ENCODE peak calls at places on chromosomes 6 and 20, in five cellular contexts. E, Z, G, C and H are unnamed samples.

GRCh38 chr20:23227274-23227673 is 123.3 kb upstream of the NXT1 start:
- DNase-seq in Z (no peak), E (no peak), C (no peak), G (no peak), H (no peak)

GRCh38 chr6:32865724-32866443 is 11.9 kb downstream of the PSMB9 start:
- DNase-seq in G (no peak), E (no peak), Z (no peak), C (no peak), H (no peak)

GRCh38 chr6:8110725-8111124 is 8.4 kb upstream of the EEF1E1 start:
- DNase-seq in C (no peak), Z (no peak), E (no peak), G (no peak), H (no peak)

GRCh38 chr6:111984081-111984480 is 69.8 kb upstream of the CCN6 start:
- DNase-seq in G (no peak), E (no peak), C (no peak), Z (no peak), H (no peak)

GRCh38 chr20:58753267-58753928 is 60.8 kb downstream of the NPEPL1 start:
- DNase-seq in Z (no peak), E (no peak), G (no peak), C (no peak), H (no peak)

GRCh38 chr6:170516783-170517616 is 36.1 kb downstream of the PSMB1 start:
- DNase-seq in C (no peak), G (no peak), E (peak; percentile 48), Z (peak; percentile 36), H (no peak)

GRCh38 chr6:111653434-111653833 is 47.8 kb upstream of the TRAF3IP2 start:
- DNase-seq in E (no peak), C (no peak), Z (no peak), G (no peak), H (no peak)

GRCh38 chr6:5481024-5481423 is 219.7 kb downstream of the FARS2 start:
- DNase-seq in E (no peak), G (no peak), C (no peak), Z (no peak), H (no peak)

GRCh38 chr6:81241717-81242116 is 510.8 kb downstream of the TENT5A start:
- DNase-seq in Z (no peak), C (peak; percentile 4), E (peak; percentile 27), G (no peak), H (no peak)

DNA sequence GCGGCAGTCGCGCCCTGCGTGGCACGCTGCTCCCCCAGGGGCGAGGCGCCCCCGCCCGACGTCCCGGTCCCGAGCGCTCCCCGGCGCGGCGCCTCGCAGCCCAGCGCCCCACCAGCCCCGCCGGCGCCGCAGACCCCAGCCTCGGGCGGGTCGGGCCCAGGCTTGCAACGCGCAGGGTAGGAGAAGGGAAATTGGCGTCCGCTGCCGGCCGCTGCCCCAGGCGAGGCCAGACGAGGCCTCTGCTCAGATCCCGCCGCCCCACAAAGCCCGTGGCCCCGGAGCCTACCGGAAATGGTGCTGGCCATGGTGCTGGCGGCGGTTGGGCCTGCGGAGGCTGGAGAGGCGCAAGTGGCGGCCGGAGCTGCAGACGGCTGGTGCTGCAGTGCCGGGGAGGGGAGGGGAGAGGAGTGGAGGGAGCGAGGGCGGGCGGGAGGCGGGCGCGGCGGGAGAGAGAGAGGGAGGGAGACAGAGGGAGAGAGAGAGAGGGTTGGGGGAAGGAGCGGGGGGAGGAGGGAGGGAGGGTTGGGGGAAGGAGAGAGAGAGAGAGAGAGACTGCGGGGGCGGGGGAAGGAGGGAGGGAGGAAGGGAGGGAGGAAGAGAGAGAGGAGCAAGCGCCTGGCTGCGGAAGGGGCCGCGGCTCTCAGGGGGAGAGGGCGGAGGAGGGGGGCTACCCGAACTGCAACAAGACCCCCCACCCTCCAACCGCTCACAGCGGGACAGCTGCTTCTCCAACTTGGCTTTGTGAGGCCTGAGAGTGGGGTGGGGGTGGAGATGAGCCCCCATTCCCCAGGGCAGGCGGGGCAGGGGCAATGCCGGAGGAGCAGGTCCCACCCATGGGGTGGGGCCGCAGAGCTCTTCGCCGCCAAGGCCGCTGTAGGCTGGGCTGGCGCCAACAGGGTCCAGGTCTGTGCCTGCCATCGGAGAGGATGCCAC is at the start of gene STMN3:
- DNase-seq in E (peak; percentile 74), G (peak; percentile 72), C (peak; percentile 84), Z (peak; percentile 95), H (peak; percentile 93)
- TF ChIP-seq POLR2A in E (no peak), G (no peak), C (no peak), Z (no peak), H (peak; percentile 26)

GRCh38 chr6:85354761-85355618 is 94.9 kb upstream of the NT5E start:
- DNase-seq in E (peak; percentile 57), C (peak; percentile 35), G (no peak), Z (no peak), H (peak; percentile 82)
- TF ChIP-seq POLR2A in E (no peak), C (no peak), G (no peak), Z (no peak), H (no peak)

DNA sequence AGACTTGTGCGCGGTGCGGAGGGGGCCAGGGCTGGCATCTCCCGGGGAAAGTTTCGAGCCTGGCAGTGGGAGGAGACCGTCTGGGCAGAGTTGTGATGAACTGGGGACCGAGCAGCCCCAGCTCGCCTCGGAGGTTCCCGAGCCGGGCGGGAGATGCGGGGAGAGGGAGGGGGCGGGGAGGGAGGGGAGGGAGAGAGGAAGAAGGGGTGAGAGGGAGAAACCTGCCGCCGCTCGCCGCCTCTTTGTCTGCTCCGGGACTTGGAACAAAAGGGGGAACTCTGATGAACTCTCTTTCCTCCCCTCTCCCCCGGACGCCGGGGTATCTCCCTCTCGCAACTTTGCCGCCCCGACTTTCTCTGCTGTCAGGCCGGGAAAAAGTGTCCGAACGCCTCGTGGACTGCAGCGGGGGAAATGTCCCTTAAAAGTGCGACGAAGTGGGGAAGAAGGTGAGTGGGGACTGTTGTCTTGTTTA is 72.7 kb downstream of the SOX4 start:
- DNase-seq in E (no peak), C (no peak), G (no peak), Z (peak; percentile 46), H (peak; percentile 68)
- TF ChIP-seq POLR2A in E (no peak), C (no peak), G (no peak), Z (no peak), H (no peak)

GRCh38 chr20:35542990-35543389 is 1.1 kb downstream of the ERGIC3 start:
- DNase-seq in Z (no peak), G (no peak), C (no peak), E (no peak), H (no peak)

GRCh38 chr20:35541118-35541782 is 628 bp upstream of the ERGIC3 start:
- DNase-seq in C (no peak), Z (no peak), E (no peak), G (no peak), H (no peak)

GRCh38 chr20:35539756-35540212 is 2.1 kb upstream of the ERGIC3 start:
- DNase-seq in Z (no peak), E (no peak), G (no peak), C (no peak), H (no peak)

GRCh38 chr20:35544436-35544835 is 2.6 kb downstream of the ERGIC3 start:
- DNase-seq in G (no peak), Z (peak; percentile 51), C (no peak), E (no peak), H (no peak)

DNA sequence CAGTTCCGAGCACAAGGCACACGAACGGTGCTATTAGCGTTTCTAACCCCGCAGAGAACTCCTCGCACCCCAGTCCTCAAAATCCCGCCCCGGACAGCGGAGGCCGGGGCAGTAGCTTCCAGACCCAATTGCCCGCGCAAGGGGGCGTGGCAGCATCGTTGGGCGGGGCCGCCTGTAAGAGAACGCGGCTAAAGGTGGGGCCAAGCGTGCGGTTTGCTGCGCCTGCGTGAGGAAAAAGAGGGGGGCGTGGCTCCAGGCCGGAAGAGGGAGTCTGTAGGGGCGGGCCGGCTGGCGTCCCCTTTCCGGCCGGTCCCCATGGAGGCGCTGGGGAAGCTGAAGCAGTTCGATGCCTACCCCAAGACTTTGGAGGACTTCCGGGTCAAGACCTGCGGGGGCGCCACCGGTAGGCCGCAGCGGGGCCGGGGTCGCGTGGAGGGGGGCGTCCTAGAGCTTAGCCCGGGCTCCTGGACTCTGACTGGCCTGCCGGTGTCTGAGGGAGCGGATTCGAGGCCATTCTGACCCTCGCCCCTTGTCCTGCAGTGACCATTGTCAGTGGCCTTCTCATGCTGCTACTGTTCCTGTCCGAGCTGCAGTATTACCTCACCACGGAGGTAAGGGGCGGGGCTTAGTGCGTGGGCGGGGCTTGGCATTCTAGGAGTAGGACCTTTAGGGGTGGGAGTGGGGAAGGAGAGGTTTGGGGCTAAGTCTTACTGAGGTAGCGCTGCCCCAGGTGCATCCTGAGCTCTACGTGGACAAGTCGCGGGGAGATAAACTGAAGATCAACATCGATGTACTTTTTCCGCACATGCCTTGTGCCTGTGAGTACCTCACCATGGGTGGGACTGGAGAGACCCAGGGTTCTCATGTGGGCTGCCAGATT is at the start of gene ERGIC3:
- DNase-seq in C (peak; percentile 67), G (peak; percentile 91), E (peak; percentile 86), Z (peak; percentile 99), H (peak; percentile 99)
- TF ChIP-seq POLR2A in C (peak; percentile 56), G (peak; percentile 71), E (peak; percentile 81), Z (no peak), H (peak; percentile 19)

GRCh38 chr6:29926081-29926794 is 16.1 kb upstream of the HLA-A start:
- DNase-seq in G (no peak), E (no peak), C (no peak), Z (no peak), H (peak; percentile 57)

GRCh38 chr6:29927841-29928388 is 14.4 kb upstream of the HLA-A start:
- DNase-seq in Z (no peak), E (no peak), G (no peak), C (no peak), H (no peak)

GRCh38 chr6:29925341-29926080 is 16.8 kb upstream of the HLA-A start:
- DNase-seq in E (no peak), C (no peak), G (no peak), Z (no peak), H (no peak)

GRCh38 chr6:29924731-29925130 is 17.6 kb upstream of the HLA-A start:
- DNase-seq in E (peak; percentile 51), C (no peak), Z (no peak), G (no peak), H (no peak)

DNA sequence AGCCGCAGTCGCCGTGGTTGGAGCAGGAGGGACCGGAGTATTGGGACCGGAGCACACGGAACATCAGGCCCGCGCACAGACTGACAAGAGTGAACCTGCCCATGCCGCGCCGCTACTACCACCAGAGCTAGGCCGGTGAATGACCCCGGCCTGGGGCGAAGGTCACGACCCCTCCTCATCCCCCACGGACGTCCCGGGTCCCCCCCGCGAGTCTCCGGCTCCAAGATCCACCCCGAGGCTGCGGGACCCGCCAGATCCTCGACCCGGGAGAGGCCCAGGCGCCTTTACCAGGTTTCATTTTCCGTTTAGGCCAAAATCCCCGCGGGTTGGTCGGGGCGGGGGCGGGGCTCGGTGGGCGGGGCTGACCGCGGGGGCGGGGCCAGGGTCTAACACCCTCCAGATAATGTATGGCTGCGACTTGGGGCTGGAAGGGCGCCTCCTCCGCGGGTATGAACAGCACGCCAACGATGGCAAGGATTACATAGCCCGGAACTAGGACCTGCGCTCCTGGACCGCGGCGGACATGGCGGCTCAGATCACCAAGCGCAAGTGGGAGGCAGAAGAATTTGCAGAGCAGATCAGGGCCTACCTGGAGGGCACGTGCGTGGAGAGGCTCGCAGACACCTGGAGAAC is 15.4 kb upstream of the HLA-A start:
- DNase-seq in Z (peak; percentile 95), C (no peak), E (no peak), G (peak; percentile 77), H (peak; percentile 84)
- TF ChIP-seq POLR2A in Z (no peak), C (no peak), E (no peak), G (no peak), H (peak; percentile 49)